ENCODE peak calls at places on chromosomes 11 and 22, in nine cellular contexts. D is A549, W is fibroblast of pulmonary artery, B is epithelial cell of esophagus, I is ovary, X is left ventricle myocardium inferior, Q is neural progenitor cell, U is thyroid gland, H is pancreas. M is an unnamed sample.

GRCh38 chr11:14625804-14626203 is 17.8 kb upstream of the PDE3B start:
- DNase-seq in D (no peak), W (no peak), B (no peak), I (no peak), X (no peak), Q (no peak), U (no peak), H (no peak), M (no peak)

GRCh38 chr22:50307891-50308596 is 598 bp upstream of the PLXNB2 start:
- DNase-seq in D (no peak), W (no peak), B (no peak), I (peak; percentile 69), X (no peak), Q (no peak), U (no peak), H (peak; percentile 40), M (no peak)

GRCh38 chr22:22943521-22944267 is 56.1 kb downstream of the IGLL5 start:
- DNase-seq in D (no peak), W (no peak), B (no peak), I (peak; percentile 16), X (no peak), Q (no peak), U (no peak), H (no peak), M (no peak)

GRCh38 chr11:24496728-24497396 is at the start of gene LUZP2:
- DNase-seq in D (no peak), W (peak; percentile 24), B (peak; percentile 50), I (no peak), X (no peak), Q (peak; percentile 88), U (peak; percentile 27), H (no peak), M (peak; percentile 1)

GRCh38 chr11:17490232-17490631 is 13.6 kb upstream of the ABCC8 start:
- DNase-seq in D (no peak), W (no peak), B (no peak), I (no peak), X (no peak), Q (no peak), U (no peak), H (no peak), M (no peak)

GRCh38 chr11:96763244-96763643 is 373.4 kb downstream of the JRKL start:
- DNase-seq in D (no peak), W (no peak), B (peak; percentile 42), I (no peak), X (no peak), Q (no peak), U (no peak), H (no peak), M (no peak)

GRCh38 chr22:21015051-21016006 is at the start of gene P2RX6:
- DNase-seq in D (no peak), W (no peak), B (no peak), I (peak; percentile 59), X (no peak), Q (no peak), U (no peak), H (no peak), M (peak; percentile 33)

GRCh38 chr11:128929991-128930390 is 12.7 kb downstream of the TP53AIP1 start:
- DNase-seq in D (no peak), W (no peak), B (no peak), I (no peak), X (no peak), Q (no peak), U (no peak), H (no peak), M (peak; percentile 4)

GRCh38 chr11:128525411-128526243 is 61.7 kb downstream of the ETS1 start:
- DNase-seq in D (no peak), W (no peak), B (peak; percentile 48), I (no peak), X (no peak), Q (peak; percentile 60), U (no peak), H (no peak), M (peak; percentile 79)

GRCh38 chr22:44428941-44429615 is 69.0 kb downstream of the RTL6 start:
- DNase-seq in D (no peak), W (no peak), B (no peak), I (peak; percentile 11), X (no peak), Q (no peak), U (no peak), H (no peak), M (no peak)

GRCh38 chr11:44631831-44632230 is 66.4 kb downstream of the CD82 start:
- DNase-seq in D (no peak), W (no peak), B (no peak), I (peak; percentile 13), X (no peak), Q (no peak), U (no peak), H (no peak), M (no peak)

GRCh38 chr11:43547411-43547718 is 133.2 kb upstream of the HSD17B12 start:
- DNase-seq in D (no peak), W (no peak), B (no peak), I (peak; percentile 78), X (no peak), Q (peak; percentile 30), U (peak; percentile 35), H (peak; percentile 20), M (no peak)
- H3K4me3 ChIP-seq in D (peak overlapping the region; percentile 45), W (no peak overlapping the region), B (peak overlapping the region; percentile 21), I (peak overlapping the region; percentile 36), X (peak overlapping the region; percentile 57), Q (peak overlapping the region; percentile 33), U (no peak overlapping the region), H (peak overlapping the region; percentile 27), M (peak overlapping the region; percentile 15)

DNA sequence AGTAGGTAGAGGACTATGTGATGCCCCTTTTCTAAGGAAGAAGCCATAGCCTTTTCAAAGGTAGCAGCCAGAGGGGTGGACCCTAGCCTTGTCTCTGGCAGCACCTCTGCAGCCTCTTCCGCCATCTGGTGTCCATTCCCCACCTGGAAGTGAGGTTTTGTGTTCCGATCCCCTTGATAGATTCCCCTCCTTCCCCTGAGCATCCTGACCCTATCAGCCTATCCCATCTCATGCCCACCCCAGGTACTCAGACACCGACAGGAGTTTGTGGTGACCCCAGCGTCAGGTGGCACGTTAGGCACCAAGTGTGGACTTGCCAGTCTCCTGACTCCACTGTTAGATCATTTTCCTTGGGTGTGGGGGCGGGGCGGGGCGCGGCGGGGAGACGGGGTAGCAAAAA is 398 bp upstream of the FAM89B start:
- DNase-seq in D (peak; percentile 84), W (peak; percentile 57), B (peak; percentile 76), I (no peak), X (no peak), Q (peak; percentile 86), U (no peak), H (no peak), M (no peak)
- TF ChIP-seq CTCF in D (peak; percentile 56), W (peak; percentile 45), B (peak; percentile 67), I (no peak), X (peak; percentile 23), Q (peak; percentile 51), U (no peak), H (no peak), M (peak; percentile 40)

DNA sequence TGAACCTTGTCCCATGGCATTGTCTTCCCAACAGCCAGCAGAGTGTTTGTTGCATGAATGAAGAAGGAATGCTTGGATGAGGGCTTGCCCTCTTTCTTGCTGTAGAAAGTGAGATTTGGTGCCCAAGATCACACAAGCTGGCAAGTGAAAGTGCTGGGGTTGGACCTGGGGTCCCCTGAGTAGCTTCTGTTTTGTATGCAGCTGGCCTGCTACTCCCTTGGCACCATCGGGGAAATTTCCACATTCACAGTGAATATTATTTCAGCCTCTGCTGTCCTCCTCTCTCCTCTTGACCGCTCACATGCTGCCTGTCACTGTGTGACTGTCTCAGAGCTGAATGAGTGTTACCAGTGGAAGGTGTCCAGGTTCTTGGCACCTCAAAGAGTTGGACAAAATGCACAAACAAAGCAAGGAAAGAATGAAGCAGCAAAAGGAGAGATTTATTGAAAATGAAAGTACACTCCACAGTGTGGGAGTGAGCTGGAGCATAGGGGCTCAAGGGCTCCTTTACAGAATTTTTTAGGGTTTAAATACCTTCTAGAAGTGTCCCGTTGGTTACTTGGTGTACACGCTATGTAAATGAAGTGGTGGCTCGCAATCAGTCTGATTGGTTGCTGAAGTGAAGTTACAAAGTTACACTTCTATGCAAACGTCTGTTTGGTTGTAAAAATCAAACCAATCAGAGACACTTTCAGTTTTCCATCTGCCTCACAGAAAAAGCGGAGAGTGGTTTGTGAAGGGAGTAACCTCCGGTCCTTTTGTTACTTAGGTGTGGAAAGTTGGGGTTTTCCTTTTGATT is 87.4 kb downstream of the DEPDC5 start:
- DNase-seq in D (no peak), W (no peak), B (no peak), I (no peak), X (no peak), Q (no peak), U (peak; percentile 54), H (no peak), M (no peak)
- H3K4me3 ChIP-seq in D (no peak overlapping the region), W (no peak overlapping the region), B (no peak overlapping the region), I (no peak overlapping the region), X (no peak overlapping the region), Q (no peak overlapping the region), U (no peak overlapping the region), H (no peak overlapping the region), M (no peak overlapping the region)

GRCh38 chr11:111654611-111655010 is 52.4 kb downstream of the SIK2 start:
- DNase-seq in D (no peak), W (no peak), B (no peak), I (no peak), X (no peak), Q (no peak), U (no peak), H (no peak), M (no peak)
- TF ChIP-seq CTCF in D (no peak), W (no peak), B (no peak), I (no peak), X (no peak), Q (no peak), U (no peak), H (no peak), M (no peak)

DNA sequence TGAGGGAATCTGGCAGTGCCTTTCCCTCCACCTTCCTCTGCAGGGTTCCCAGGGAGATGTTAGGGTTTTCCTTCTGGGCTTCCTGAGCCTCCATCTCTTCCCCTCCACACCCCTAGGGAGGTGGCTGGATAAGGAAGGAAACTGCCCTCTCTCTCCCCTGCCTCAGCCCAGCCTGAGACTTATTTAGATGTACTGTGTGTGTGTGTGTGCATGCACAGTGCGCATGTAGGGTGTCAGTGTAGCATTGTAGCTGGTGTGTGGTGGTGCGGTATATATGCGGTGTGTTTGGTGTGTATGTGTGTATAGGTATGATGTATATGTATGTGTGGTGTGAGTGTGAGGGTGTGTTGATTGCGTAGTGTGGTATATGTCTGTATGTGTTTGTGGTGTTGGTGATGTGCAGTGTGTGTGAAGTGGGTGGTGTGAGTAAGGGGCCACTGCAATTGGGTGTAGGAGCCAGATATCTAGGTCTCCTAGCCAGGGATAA is 1.5 kb downstream of the FXYD6 start:
- DNase-seq in D (no peak), W (no peak), B (no peak), I (no peak), X (no peak), Q (no peak), U (no peak), H (no peak), M (no peak)
- H3K4me3 ChIP-seq in D (no peak overlapping the region), W (no peak overlapping the region), B (no peak overlapping the region), I (peak overlapping the region; percentile 78), X (peak overlapping the region; percentile 87), Q (peak overlapping the region; percentile 72), U (no peak overlapping the region), H (no peak overlapping the region), M (no peak overlapping the region)

GRCh38 chr11:87779276-87780067 is 395.8 kb downstream of the RAB38 start:
- DNase-seq in D (no peak), W (no peak), B (peak; percentile 38), I (no peak), X (no peak), Q (no peak), U (no peak), H (no peak), M (no peak)
- TF ChIP-seq CTCF in D (no peak), W (no peak), B (no peak), I (no peak), X (no peak), Q (no peak), U (no peak), H (no peak), M (no peak)

GRCh38 chr11:108069947-108070346 is 51.4 kb upstream of the ACAT1 start:
- DNase-seq in D (no peak), W (peak; percentile 53), B (no peak), I (no peak), X (no peak), Q (no peak), U (no peak), H (no peak), M (peak; percentile 59)
- H3K4me3 ChIP-seq in D (no peak overlapping the region), W (no peak overlapping the region), B (no peak overlapping the region), I (no peak overlapping the region), X (no peak overlapping the region), Q (no peak overlapping the region), U (no peak overlapping the region), H (no peak overlapping the region), M (no peak overlapping the region)

M was measured in AG10803.